ENCODE peak calls at places on chromosomes 7 and 10, in nine cellular contexts. One of them, this sample, is unnamed.

GRCh38 chr7:117323585-117323876 is 673 bp upstream of the WNT2 start:
- DNase-seq in coronary artery: no peak
- DNase-seq in NCI-H1092: no peak
- DNase-seq in COLO829: no peak
- DNase-seq in brain microvascular endothelial cell: peak; percentile 26
- DNase-seq in HAP-1: no peak
- DNase-seq in AML-193: no peak
- DNase-seq in upper lobe of right lung: no peak
- DNase-seq in HEK293T: no peak
- DNase-seq in this sample: no peak

GRCh38 chr7:28958235-28958945 is at the start of gene TRIL:
- DNase-seq in coronary artery: peak; percentile 79
- DNase-seq in NCI-H1092: peak; percentile 61
- DNase-seq in COLO829: no peak
- DNase-seq in brain microvascular endothelial cell: peak; percentile 45
- DNase-seq in HAP-1: no peak
- DNase-seq in AML-193: no peak
- DNase-seq in upper lobe of right lung: peak; percentile 87
- DNase-seq in HEK293T: no peak
- DNase-seq in this sample: peak; percentile 76

GRCh38 chr10:132104471-132105301 is 38.9 kb downstream of the JAKMIP3 start:
- DNase-seq in coronary artery: peak; percentile 58
- DNase-seq in NCI-H1092: no peak
- DNase-seq in COLO829: no peak
- DNase-seq in brain microvascular endothelial cell: no peak
- DNase-seq in HAP-1: no peak
- DNase-seq in AML-193: no peak
- DNase-seq in upper lobe of right lung: peak; percentile 51
- DNase-seq in HEK293T: no peak
- DNase-seq in this sample: no peak

GRCh38 chr7:50364645-50365044 is 60.1 kb downstream of the IKZF1 start:
- DNase-seq in coronary artery: no peak
- DNase-seq in NCI-H1092: no peak
- DNase-seq in COLO829: no peak
- DNase-seq in brain microvascular endothelial cell: no peak
- DNase-seq in HAP-1: no peak
- DNase-seq in AML-193: no peak
- DNase-seq in upper lobe of right lung: no peak
- DNase-seq in HEK293T: no peak
- DNase-seq in this sample: no peak

GRCh38 chr10:110265573-110266193 is 39.0 kb downstream of the SMNDC1 start:
- DNase-seq in coronary artery: no peak
- DNase-seq in NCI-H1092: no peak
- DNase-seq in COLO829: no peak
- DNase-seq in brain microvascular endothelial cell: no peak
- DNase-seq in HAP-1: no peak
- DNase-seq in AML-193: no peak
- DNase-seq in upper lobe of right lung: no peak
- DNase-seq in HEK293T: peak; percentile 42
- DNase-seq in this sample: no peak

GRCh38 chr7:31318308-31318707 is 22.2 kb downstream of the NEUROD6 start:
- DNase-seq in coronary artery: no peak
- DNase-seq in NCI-H1092: no peak
- DNase-seq in COLO829: no peak
- DNase-seq in brain microvascular endothelial cell: no peak
- DNase-seq in HAP-1: no peak
- DNase-seq in AML-193: no peak
- DNase-seq in upper lobe of right lung: no peak
- DNase-seq in HEK293T: no peak
- DNase-seq in this sample: no peak

GRCh38 chr7:44100458-44101303 is 3.5 kb upstream of the AEBP1 start:
- DNase-seq in coronary artery: no peak
- DNase-seq in NCI-H1092: no peak
- DNase-seq in COLO829: no peak
- DNase-seq in brain microvascular endothelial cell: peak; percentile 53
- DNase-seq in HAP-1: no peak
- DNase-seq in AML-193: no peak
- DNase-seq in upper lobe of right lung: no peak
- DNase-seq in HEK293T: no peak
- DNase-seq in this sample: peak; percentile 63

GRCh38 chr7:33130184-33130583 is 820 bp downstream of the BBS9 start:
- DNase-seq in coronary artery: no peak
- DNase-seq in NCI-H1092: no peak
- DNase-seq in COLO829: no peak
- DNase-seq in brain microvascular endothelial cell: peak; percentile 2
- DNase-seq in HAP-1: peak; percentile 62
- DNase-seq in AML-193: no peak
- DNase-seq in upper lobe of right lung: no peak
- DNase-seq in HEK293T: no peak
- DNase-seq in this sample: no peak

GRCh38 chr10:43044444-43045245 is 32.2 kb upstream of the RET start:
- DNase-seq in coronary artery: peak; percentile 50
- DNase-seq in NCI-H1092: no peak
- DNase-seq in COLO829: no peak
- DNase-seq in brain microvascular endothelial cell: no peak
- DNase-seq in HAP-1: no peak
- DNase-seq in AML-193: no peak
- DNase-seq in upper lobe of right lung: peak; percentile 53
- DNase-seq in HEK293T: no peak
- DNase-seq in this sample: peak; percentile 15

GRCh38 chr7:134332892-134333291 is 16.2 kb upstream of the SLC35B4 start:
- DNase-seq in coronary artery: no peak
- DNase-seq in NCI-H1092: no peak
- DNase-seq in COLO829: no peak
- DNase-seq in brain microvascular endothelial cell: no peak
- DNase-seq in HAP-1: no peak
- DNase-seq in AML-193: no peak
- DNase-seq in upper lobe of right lung: no peak
- DNase-seq in HEK293T: no peak
- DNase-seq in this sample: no peak

GRCh38 chr10:22681783-22682183 is 32.6 kb downstream of the PIP4K2A start:
- DNase-seq in coronary artery: no peak
- DNase-seq in NCI-H1092: no peak
- DNase-seq in COLO829: no peak
- DNase-seq in brain microvascular endothelial cell: peak; percentile 81
- DNase-seq in HAP-1: no peak
- DNase-seq in AML-193: no peak
- DNase-seq in upper lobe of right lung: no peak
- DNase-seq in HEK293T: no peak
- DNase-seq in this sample: no peak

GRCh38 chr7:36820527-36821170 is 96.4 kb upstream of the AOAH start:
- DNase-seq in coronary artery: no peak
- DNase-seq in NCI-H1092: no peak
- DNase-seq in COLO829: no peak
- DNase-seq in brain microvascular endothelial cell: no peak
- DNase-seq in HAP-1: no peak
- DNase-seq in AML-193: no peak
- DNase-seq in upper lobe of right lung: no peak
- DNase-seq in HEK293T: no peak
- DNase-seq in this sample: no peak

GRCh38 chr7:17274551-17275245 is 23.8 kb upstream of the AHR start:
- DNase-seq in coronary artery: no peak
- DNase-seq in NCI-H1092: no peak
- DNase-seq in COLO829: peak; percentile 97
- DNase-seq in brain microvascular endothelial cell: peak; percentile 77
- DNase-seq in HAP-1: no peak
- DNase-seq in AML-193: no peak
- DNase-seq in upper lobe of right lung: no peak
- DNase-seq in HEK293T: no peak
- DNase-seq in this sample: no peak

GRCh38 chr10:7291487-7292113 is 119.2 kb downstream of the SFMBT2 start:
- DNase-seq in coronary artery: no peak
- DNase-seq in NCI-H1092: no peak
- DNase-seq in COLO829: no peak
- DNase-seq in brain microvascular endothelial cell: no peak
- DNase-seq in HAP-1: no peak
- DNase-seq in AML-193: no peak
- DNase-seq in upper lobe of right lung: no peak
- DNase-seq in HEK293T: no peak
- DNase-seq in this sample: no peak

GRCh38 chr10:110967009-110967630 is 47.7 kb downstream of the SHOC2 start:
- DNase-seq in coronary artery: no peak
- DNase-seq in NCI-H1092: no peak
- DNase-seq in COLO829: no peak
- DNase-seq in brain microvascular endothelial cell: no peak
- DNase-seq in HAP-1: no peak
- DNase-seq in AML-193: no peak
- DNase-seq in upper lobe of right lung: no peak
- DNase-seq in HEK293T: no peak
- DNase-seq in this sample: no peak

GRCh38 chr10:24307696-24308476 is 98.9 kb downstream of the KIAA1217 start:
- DNase-seq in coronary artery: no peak
- DNase-seq in NCI-H1092: no peak
- DNase-seq in COLO829: no peak
- DNase-seq in brain microvascular endothelial cell: no peak
- DNase-seq in HAP-1: no peak
- DNase-seq in AML-193: no peak
- DNase-seq in upper lobe of right lung: no peak
- DNase-seq in HEK293T: no peak
- DNase-seq in this sample: no peak